ENCODE peak calls at places on chromosome 16, in five cellular contexts. R, G, B, T and M are unnamed samples.

GRCh38 chr16:72291531-72291981 is 119.6 kb upstream of the PMFBP1 start:
- DNase-seq in G (no peak), B (no peak), R (no peak), T (no peak), M (no peak)

GRCh38 chr16:30760577-30761426 is 1.1 kb downstream of the CFAP119 start:
- DNase-seq in G (no peak), T (no peak), R (no peak), B (no peak), M (no peak)

GRCh38 chr16:4570688-4571321 is 14.7 kb downstream of the C16orf96 start:
- DNase-seq in G (no peak), T (no peak), B (no peak), R (no peak), M (no peak)

GRCh38 chr16:28573738-28574718 is 20.3 kb downstream of the SGF29 start:
- DNase-seq in T (no peak), B (no peak), G (no peak), R (no peak), M (no peak)

GRCh38 chr16:77938913-77939312 is 83.4 kb upstream of the CLEC3A start:
- DNase-seq in G (no peak), T (no peak), B (no peak), R (no peak), M (no peak)

GRCh38 chr16:19169081-19169639 is 1.1 kb downstream of the SYT17 start:
- DNase-seq in B (no peak), R (no peak), T (peak), G (no peak), M (no peak)

GRCh38 chr16:8863594-8864424 is 5.0 kb downstream of the CARHSP1 start:
- DNase-seq in G (peak), B (no peak), R (no peak), T (peak), M (no peak)

GRCh38 chr16:17416461-17417221 is 54.1 kb downstream of the XYLT1 start:
- DNase-seq in G (peak), R (peak), B (no peak), T (peak), M (peak)

GRCh38 chr16:49599281-49599680 is 225.7 kb downstream of the C16orf78 start:
- DNase-seq in R (no peak), G (no peak), B (no peak), T (no peak), M (no peak)

GRCh38 chr16:19393226-19394074 is 24.2 kb upstream of the TMC5 start:
- DNase-seq in B (no peak), R (no peak), T (peak), G (no peak), M (no peak)

GRCh38 chr16:80948886-80949502 is 57.7 kb downstream of the CMC2 start:
- DNase-seq in G (peak), T (peak), B (no peak), R (peak), M (no peak)

GRCh38 chr16:82181456-82182185 is 11.6 kb upstream of the MPHOSPH6 start:
- DNase-seq in T (no peak), B (no peak), G (no peak), R (no peak), M (no peak)

GRCh38 chr16:19119564-19119963 is 5.8 kb downstream of the ITPRIPL2 start:
- DNase-seq in G (peak), B (no peak), R (peak), T (no peak), M (no peak)

GRCh38 chr16:80040413-80040812 is 439.9 kb upstream of the MAF start:
- DNase-seq in R (no peak), G (no peak), B (no peak), T (no peak), M (no peak)

GRCh38 chr16:29668267-29668666 is 5.2 kb downstream of the SPN start:
- DNase-seq in R (no peak), G (no peak), B (no peak), T (no peak), M (no peak)

GRCh38 chr16:86816930-86817625 is 238.7 kb downstream of the FOXL1 start:
- DNase-seq in T (no peak), R (no peak), B (no peak), G (no peak), M (peak)

GRCh38 chr16:83933885-83934683 is 19.0 kb upstream of the OSGIN1 start:
- DNase-seq in G (no peak), B (no peak), T (no peak), R (no peak), M (no peak)

GRCh38 chr16:21166561-21166961 is 8.1 kb downstream of the LDAF1 start:
- DNase-seq in G (no peak), T (no peak), B (no peak), R (no peak), M (no peak)

GRCh38 chr16:6977291-6977690 is 355.4 kb upstream of the RBFOX1 start:
- DNase-seq in B (no peak), R (no peak), T (no peak), G (no peak), M (no peak)

GRCh38 chr16:27781195-27781524 is 231.2 kb downstream of the KATNIP start:
- DNase-seq in G (no peak), R (no peak), B (no peak), T (no peak), M (peak)

GRCh38 chr16:6510261-6510660 is 822.4 kb upstream of the RBFOX1 start:
- DNase-seq in T (no peak), G (no peak), R (no peak), B (no peak), M (no peak)

GRCh38 chr16:65532218-65532617 is 410.4 kb upstream of the CDH11 start:
- DNase-seq in G (no peak), T (no peak), B (no peak), R (no peak), M (no peak)

GRCh38 chr16:83365166-83365565 is 442.6 kb upstream of the HSBP1 start:
- DNase-seq in G (no peak), T (no peak), R (no peak), B (no peak), M (no peak)

GRCh38 chr16:75506567-75506966 is 11.3 kb upstream of the CHST6 start:
- DNase-seq in R (no peak), B (no peak), T (peak), G (peak), M (peak)

GRCh38 chr16:66458853-66459252 is 31.8 kb downstream of the BEAN1 start:
- DNase-seq in G (no peak), B (no peak), T (no peak), R (no peak), M (peak)

GRCh38 chr16:11097094-11097781 is 152.9 kb downstream of the CLEC16A start:
- DNase-seq in T (no peak), R (no peak), G (no peak), B (no peak), M (no peak)

GRCh38 chr16:86966781-86967180 is 350.4 kb downstream of the C16orf95 start:
- DNase-seq in T (no peak), R (no peak), G (no peak), B (no peak), M (no peak)

GRCh38 chr16:80151706-80152073 is 389.1 kb upstream of the DYNLRB2 start:
- DNase-seq in B (no peak), T (peak), R (no peak), G (no peak), M (no peak)

GRCh38 chr16:23348579-23349469 is 46.7 kb downstream of the SCNN1B start:
- DNase-seq in G (no peak), B (no peak), R (no peak), T (no peak), M (no peak)

GRCh38 chr16:56645311-56645710 is 6.4 kb upstream of the MT1B start:
- DNase-seq in G (no peak), T (no peak), R (no peak), B (no peak), M (no peak)

GRCh38 chr16:23423496-23424049 is 29.4 kb downstream of the COG7 start:
- DNase-seq in B (peak), T (peak), R (no peak), G (peak), M (peak)

GRCh38 chr16:65702707-65703402 is 581.0 kb upstream of the CDH11 start:
- DNase-seq in T (no peak), G (no peak), B (no peak), R (no peak), M (no peak)

GRCh38 chr16:35562919-35563318 is 2103.5 kb downstream of the TP53TG3F start:
- DNase-seq in T (no peak), R (no peak), B (no peak), G (no peak), M (no peak)

GRCh38 chr16:85506358-85506911 is 106.7 kb upstream of the GSE1 start:
- DNase-seq in B (no peak), R (no peak), G (no peak), T (no peak), M (no peak)
- TF ChIP-seq CTCF in B (no peak), R (no peak), G (no peak), T (no peak), M (no peak)

GRCh38 chr16:53754938-53755910 is 51.3 kb downstream of the FTO start:
- DNase-seq in T (peak), R (no peak), B (no peak), G (no peak), M (no peak)
- TF ChIP-seq CTCF in T (no peak), R (no peak), B (no peak), G (no peak), M (no peak)

DNA sequence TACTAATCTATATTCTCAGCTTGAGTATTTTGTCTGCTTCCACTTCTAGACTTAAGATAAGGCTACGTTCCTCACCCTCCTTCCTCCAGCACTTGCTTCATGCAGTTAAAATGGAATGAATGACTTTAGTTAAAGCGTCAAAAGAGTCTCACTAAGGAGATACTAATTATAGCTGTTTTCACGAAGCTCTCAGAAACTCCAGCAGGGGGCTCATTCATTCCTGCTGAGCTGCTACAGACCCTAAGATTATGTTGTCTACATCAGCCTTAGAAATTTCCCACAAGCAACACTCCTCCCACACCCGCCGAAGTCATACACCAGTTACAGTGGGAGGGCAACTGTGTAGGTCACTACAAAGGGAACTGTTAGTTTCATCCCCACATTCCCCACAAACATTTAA is 57.0 kb upstream of the KIFC3 start:
- DNase-seq in R (no peak), T (no peak), G (no peak), B (no peak), M (no peak)
- TF ChIP-seq CTCF in R (peak), T (no peak), G (no peak), B (no peak), M (no peak)

DNA sequence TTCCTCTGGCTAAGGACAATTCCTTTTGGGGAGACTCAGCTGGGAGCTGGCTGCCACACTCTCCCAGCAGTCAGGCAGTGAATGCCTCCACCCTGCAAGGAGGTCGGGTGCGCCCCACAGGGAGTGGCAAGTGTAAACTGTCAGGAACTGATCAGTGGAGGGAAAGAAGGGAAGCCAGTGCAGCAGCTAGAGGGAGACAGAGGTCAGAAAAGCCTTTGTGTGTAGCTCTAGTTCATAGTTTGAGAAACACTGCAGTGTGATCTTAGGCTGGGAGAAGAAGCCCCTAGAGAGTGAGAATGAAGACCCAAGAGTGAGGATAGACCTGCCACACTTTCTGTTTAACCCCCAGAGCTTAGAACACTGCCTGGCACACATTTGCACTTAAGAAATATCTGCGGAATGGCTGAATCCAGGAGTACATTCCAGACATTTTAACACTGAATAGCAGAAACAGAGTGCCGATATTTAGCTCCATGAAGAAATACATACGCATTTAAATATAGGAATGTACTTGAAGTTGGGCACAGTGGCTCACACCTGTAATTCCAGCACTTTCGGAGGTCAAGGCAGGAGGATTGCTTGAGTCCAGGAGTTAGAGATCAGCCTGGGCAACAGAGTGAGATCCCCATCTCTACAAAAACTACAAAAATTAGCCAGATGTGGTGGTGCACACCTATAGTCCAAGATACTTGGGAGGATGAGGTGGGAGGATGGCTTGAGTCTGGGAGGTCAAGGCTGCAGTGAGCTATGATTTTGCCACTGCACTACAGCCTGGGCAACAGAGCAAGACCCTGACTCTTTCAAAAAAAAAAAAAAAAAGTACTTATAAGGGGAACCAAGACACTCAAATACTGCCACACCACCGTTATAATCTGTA is 11.1 kb upstream of the SLC5A11 start:
- DNase-seq in R (peak), G (no peak), T (peak), B (no peak), M (no peak)
- TF ChIP-seq CTCF in R (peak), G (peak), T (peak), B (no peak), M (no peak)

DNA sequence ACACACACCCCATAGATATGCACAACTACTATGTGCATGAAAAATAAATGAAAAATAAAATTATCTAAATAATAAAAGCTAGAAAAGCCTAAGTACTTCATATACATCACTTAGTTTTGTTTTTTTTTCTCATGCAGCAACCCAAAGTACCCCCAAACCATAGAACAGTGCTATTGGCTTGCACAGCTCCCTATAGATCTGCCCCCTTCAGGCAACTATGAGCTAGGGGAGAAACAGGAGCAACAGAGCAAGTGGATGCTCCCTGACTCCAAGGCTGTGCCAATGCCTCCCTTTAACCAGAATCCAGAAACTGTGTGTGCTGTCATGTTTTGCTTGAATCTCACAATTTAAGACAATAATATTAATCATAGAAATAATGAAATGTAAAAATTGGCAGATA is 605.5 kb downstream of the TOX3 start:
- DNase-seq in G (no peak), B (no peak), T (no peak), R (no peak), M (no peak)
- TF ChIP-seq CTCF in G (no peak), B (no peak), T (no peak), R (no peak), M (no peak)

DNA sequence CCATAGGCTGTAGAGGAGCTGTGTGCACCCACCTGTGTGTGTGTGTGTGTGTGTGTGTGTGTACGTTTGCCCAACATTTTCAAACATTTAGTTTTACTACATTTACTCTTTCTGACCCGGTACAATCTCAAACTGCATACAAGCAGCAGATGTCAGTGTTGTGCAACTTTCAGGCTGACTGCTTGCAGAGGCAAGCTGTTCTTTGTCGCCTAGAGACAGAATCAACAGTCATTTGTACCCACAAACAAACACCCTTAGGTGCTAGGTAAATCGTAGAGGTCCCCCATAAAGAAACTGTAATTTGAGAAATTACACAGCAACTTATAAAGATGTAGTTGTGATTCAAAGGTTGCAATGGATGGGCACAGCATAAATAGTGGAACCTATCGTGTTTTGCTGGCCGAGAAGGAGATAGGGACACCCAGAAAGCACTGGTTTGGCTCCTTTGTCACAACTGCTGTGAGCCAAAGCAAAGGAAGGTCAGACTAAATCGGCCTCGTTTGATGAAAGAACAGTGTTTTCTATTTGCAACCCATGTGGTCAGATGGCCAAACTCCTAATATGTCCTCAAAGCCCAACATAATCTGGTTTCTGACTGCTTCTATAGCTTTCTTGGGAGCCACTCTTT is 478.4 kb downstream of the TOX3 start:
- DNase-seq in B (no peak), R (peak), G (no peak), T (peak), M (no peak)
- TF ChIP-seq CTCF in B (peak), R (peak), G (no peak), T (no peak), M (no peak)

DNA sequence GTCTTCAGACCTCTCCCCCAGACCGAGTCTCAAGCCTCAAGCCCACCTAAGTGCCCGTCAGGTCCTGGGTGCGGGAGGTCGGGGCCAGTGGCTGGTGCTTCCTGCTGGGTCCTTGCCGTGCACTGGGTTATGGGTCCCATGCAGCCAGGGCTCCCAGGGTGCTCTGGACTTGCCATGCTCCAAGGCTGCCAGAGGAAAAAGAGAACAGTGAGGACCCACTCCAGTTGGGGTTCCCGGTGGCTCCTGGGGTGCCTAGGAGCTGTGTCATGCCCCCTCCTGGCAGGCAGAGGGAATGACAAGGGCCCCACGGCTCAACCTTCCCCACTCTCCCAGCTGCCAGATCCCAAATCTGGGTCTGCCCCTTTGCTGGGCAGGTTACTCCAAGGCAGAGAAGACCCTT is 3.8 kb downstream of the SNX20 start:
- DNase-seq in G (no peak), T (no peak), R (no peak), B (no peak), M (no peak)
- TF ChIP-seq CTCF in G (peak), T (peak), R (peak), B (no peak), M (no peak)